ENCODE peak calls at places on chromosomes 7 and 10, in ten cellular contexts. D is lower leg skin; V is stromal cell of bone marrow; W is stimulated activated CD4-positive, alpha-beta T cell treated with anti-CD3 and anti-CD28 coated beads, Interleukin-1b, Interleukin-23, amount 100 ng/mL, for 1 hour; U is GDM1; I is NCI-H510A treated with DMSO at 0.1 percent for 48 hours; C is progenitor cell of endocrine pancreas; Y is T-helper 1 cell; P is effector memory CD4-positive, alpha-beta T cell; S is stimulated activated naive CD8-positive, alpha-beta T cell treated with anti-CD3 and anti-CD28 coated beads, Interleukin-15, Interleukin-2, amounts not matched to agents 100 U/mL and 50 U/mL, for 24 hours. R is an unnamed sample.

GRCh38 chr7:114649689-114650088 is 235.1 kb downstream of the FOXP2 start:
- DNase-seq in Y (no peak), P (no peak), V (no peak), W (no peak), C (no peak), S (no peak), D (no peak), I (no peak), U (no peak), R (no peak)

GRCh38 chr7:17530249-17530648 is 231.8 kb downstream of the AHR start:
- DNase-seq in D (no peak), P (no peak), Y (no peak), V (no peak), W (no peak), S (no peak), C (no peak), U (no peak), I (no peak), R (no peak)

GRCh38 chr10:115947104-115947503 is 325.9 kb downstream of the GFRA1 start:
- DNase-seq in C (no peak), P (no peak), V (no peak), U (no peak), Y (no peak), S (no peak), D (no peak), I (no peak), W (no peak), R (no peak)

GRCh38 chr10:131444862-131445461 is 133.4 kb upstream of the TCERG1L start:
- DNase-seq in Y (no peak), I (no peak), W (no peak), V (no peak), D (no peak), U (no peak), C (no peak), S (no peak), P (no peak), R (peak)

GRCh38 chr10:125683821-125684220 is 858 bp upstream of the TEX36 start:
- DNase-seq in P (no peak), V (no peak), S (no peak), C (no peak), I (no peak), D (no peak), Y (no peak), W (no peak), U (no peak), R (no peak)

GRCh38 chr10:14466256-14466655 is 135.5 kb upstream of the FRMD4A start:
- DNase-seq in Y (no peak), D (no peak), I (no peak), U (no peak), W (no peak), C (no peak), S (no peak), P (no peak), V (no peak), R (no peak)

GRCh38 chr7:134639061-134639460 is 7.6 kb upstream of the BPGM start:
- DNase-seq in V (no peak), S (no peak), Y (no peak), W (no peak), C (no peak), D (no peak), I (no peak), P (no peak), U (no peak), R (no peak)

GRCh38 chr7:76318488-76319353 is 16.2 kb downstream of the HSPB1 start:
- DNase-seq in Y (peak), V (peak), D (peak), W (no peak), U (peak), P (peak), C (peak), I (peak), S (peak), R (peak)

GRCh38 chr10:102159051-102159597 is 6.9 kb downstream of the NOLC1 start:
- DNase-seq in C (no peak), V (no peak), Y (no peak), P (no peak), W (no peak), I (no peak), D (no peak), U (no peak), S (no peak), R (no peak)

GRCh38 chr7:64853679-64854078 is 49.4 kb upstream of the ZNF273 start:
- DNase-seq in D (no peak), V (no peak), S (no peak), U (no peak), P (no peak), W (no peak), C (no peak), I (no peak), Y (no peak), R (no peak)

GRCh38 chr7:1193593-1194424 is 33.8 kb upstream of the ZFAND2A start:
- DNase-seq in U (peak), C (no peak), D (no peak), S (peak), V (peak), P (no peak), Y (no peak), W (no peak), I (peak), R (peak)

GRCh38 chr10:97915346-97915745 is 65.7 kb downstream of the GOLGA7B start:
- DNase-seq in P (no peak), C (no peak), U (no peak), D (no peak), S (no peak), Y (no peak), V (no peak), W (no peak), I (no peak), R (no peak)

GRCh38 chr10:99527526-99528255 is 5.1 kb upstream of the NKX2-3 start:
- DNase-seq in U (no peak), P (no peak), I (peak), D (no peak), W (no peak), S (no peak), Y (no peak), V (no peak), C (no peak), R (peak)

GRCh38 chr10:20888620-20889337 is 8.3 kb downstream of the NEBL start:
- DNase-seq in D (no peak), S (no peak), V (no peak), I (no peak), U (no peak), C (no peak), P (no peak), Y (no peak), W (no peak), R (no peak)